ENCODE peak calls at places on chromosomes 5 and 9, in six cellular contexts. One of them, this sample, is unnamed.

GRCh38 chr9:135009051-135009560 is 78.4 kb upstream of the OLFM1 start:
- DNase-seq in GM10248: no peak
- DNase-seq in stomach: no peak
- DNase-seq in WTC11: no peak
- DNase-seq in HFF-Myc: no peak
- DNase-seq in endothelial cell: no peak
- DNase-seq in this sample: no peak

GRCh38 chr9:136206602-136207333 is 1.8 kb upstream of the LHX3 start:
- DNase-seq in endothelial cell: no peak
- DNase-seq in GM10248: no peak
- DNase-seq in WTC11: no peak
- DNase-seq in HFF-Myc: no peak
- DNase-seq in stomach: no peak
- DNase-seq in this sample: no peak

GRCh38 chr9:95363051-95363841 is 45.7 kb upstream of the FANCC start:
- DNase-seq in endothelial cell: no peak
- DNase-seq in GM10248: no peak
- DNase-seq in stomach: no peak
- DNase-seq in HFF-Myc: no peak
- DNase-seq in WTC11: no peak
- DNase-seq in this sample: no peak

GRCh38 chr9:110257097-110257955 is 1.0 kb upstream of the TXN start:
- DNase-seq in WTC11: no peak
- DNase-seq in GM10248: peak
- DNase-seq in stomach: peak
- DNase-seq in endothelial cell: peak
- DNase-seq in HFF-Myc: no peak
- DNase-seq in this sample: no peak

GRCh38 chr9:75448281-75448680 is 360.0 kb downstream of the OSTF1 start:
- DNase-seq in endothelial cell: no peak
- DNase-seq in HFF-Myc: no peak
- DNase-seq in GM10248: no peak
- DNase-seq in WTC11: no peak
- DNase-seq in stomach: no peak
- DNase-seq in this sample: no peak

GRCh38 chr9:132864691-132865090 is 13.4 kb downstream of the AK8 start:
- DNase-seq in GM10248: no peak
- DNase-seq in WTC11: no peak
- DNase-seq in endothelial cell: no peak
- DNase-seq in stomach: no peak
- DNase-seq in HFF-Myc: no peak
- DNase-seq in this sample: no peak

GRCh38 chr5:170552486-170553122 is 48.8 kb downstream of the KCNIP1 start:
- DNase-seq in stomach: peak
- DNase-seq in GM10248: no peak
- DNase-seq in WTC11: peak
- DNase-seq in HFF-Myc: peak
- DNase-seq in endothelial cell: peak
- DNase-seq in this sample: no peak

GRCh38 chr5:158676642-158677489 is 422.9 kb downstream of the EBF1 start:
- DNase-seq in endothelial cell: peak
- DNase-seq in WTC11: peak
- DNase-seq in stomach: no peak
- DNase-seq in GM10248: no peak
- DNase-seq in HFF-Myc: no peak
- DNase-seq in this sample: no peak

GRCh38 chr5:4700082-4700481 is 440.0 kb upstream of the ADAMTS16 start:
- DNase-seq in HFF-Myc: no peak
- DNase-seq in WTC11: peak
- DNase-seq in endothelial cell: peak
- DNase-seq in GM10248: no peak
- DNase-seq in stomach: no peak
- DNase-seq in this sample: no peak

GRCh38 chr9:87701931-87702421 is 23.9 kb upstream of the CTSL start:
- DNase-seq in stomach: no peak
- DNase-seq in HFF-Myc: no peak
- DNase-seq in WTC11: peak
- DNase-seq in GM10248: no peak
- DNase-seq in endothelial cell: no peak
- DNase-seq in this sample: no peak

GRCh38 chr5:65925094-65925600 is 1.2 kb upstream of the ERBIN start:
- DNase-seq in GM10248: peak
- DNase-seq in WTC11: peak
- DNase-seq in HFF-Myc: peak
- DNase-seq in stomach: peak
- DNase-seq in endothelial cell: peak
- DNase-seq in this sample: peak

GRCh38 chr9:83721509-83721908 is 13.8 kb upstream of the UBQLN1 start:
- DNase-seq in stomach: no peak
- DNase-seq in HFF-Myc: no peak
- DNase-seq in WTC11: no peak
- DNase-seq in GM10248: no peak
- DNase-seq in endothelial cell: no peak
- DNase-seq in this sample: no peak

GRCh38 chr5:11931638-11932037 is 27.4 kb upstream of the CTNND2 start:
- DNase-seq in stomach: no peak
- DNase-seq in HFF-Myc: no peak
- DNase-seq in GM10248: no peak
- DNase-seq in endothelial cell: no peak
- DNase-seq in WTC11: no peak
- DNase-seq in this sample: no peak

GRCh38 chr5:53480474-53481353 is at the start of gene FST:
- DNase-seq in endothelial cell: peak
- DNase-seq in stomach: peak
- DNase-seq in WTC11: peak
- DNase-seq in GM10248: peak
- DNase-seq in HFF-Myc: no peak
- DNase-seq in this sample: peak

GRCh38 chr9:127776195-127776918 is 2.1 kb downstream of the SH2D3C start:
- DNase-seq in stomach: no peak
- DNase-seq in endothelial cell: peak
- DNase-seq in GM10248: peak
- DNase-seq in WTC11: peak
- DNase-seq in HFF-Myc: no peak
- DNase-seq in this sample: peak

GRCh38 chr9:77598510-77598909 is 49.6 kb downstream of the GNA14 start:
- DNase-seq in GM10248: no peak
- DNase-seq in HFF-Myc: peak
- DNase-seq in WTC11: no peak
- DNase-seq in endothelial cell: no peak
- DNase-seq in stomach: no peak
- DNase-seq in this sample: no peak

GRCh38 chr5:77138981-77139380 is 51.9 kb upstream of the ZBED3 start:
- DNase-seq in endothelial cell: no peak
- DNase-seq in GM10248: no peak
- DNase-seq in stomach: no peak
- DNase-seq in HFF-Myc: no peak
- DNase-seq in WTC11: no peak
- DNase-seq in this sample: no peak

GRCh38 chr5:104606258-104606829 is 1043.8 kb upstream of the NUDT12 start:
- DNase-seq in HFF-Myc: no peak
- DNase-seq in GM10248: no peak
- DNase-seq in WTC11: no peak
- DNase-seq in stomach: no peak
- DNase-seq in endothelial cell: no peak
- DNase-seq in this sample: no peak

GRCh38 chr9:129751841-129752801 is 721 bp downstream of the PTGES start:
- DNase-seq in GM10248: no peak
- DNase-seq in stomach: peak
- DNase-seq in WTC11: no peak
- DNase-seq in endothelial cell: no peak
- DNase-seq in HFF-Myc: no peak
- DNase-seq in this sample: no peak

GRCh38 chr5:124976086-124976485 is 229.6 kb upstream of the ZNF608 start:
- DNase-seq in GM10248: no peak
- DNase-seq in HFF-Myc: no peak
- DNase-seq in stomach: no peak
- DNase-seq in WTC11: no peak
- DNase-seq in endothelial cell: no peak
- DNase-seq in this sample: no peak

GRCh38 chr5:124979174-124979573 is 232.7 kb upstream of the ZNF608 start:
- DNase-seq in HFF-Myc: no peak
- DNase-seq in stomach: no peak
- DNase-seq in WTC11: peak
- DNase-seq in endothelial cell: no peak
- DNase-seq in GM10248: no peak
- DNase-seq in this sample: no peak

GRCh38 chr5:124972703-124973102 is 226.3 kb upstream of the ZNF608 start:
- DNase-seq in stomach: no peak
- DNase-seq in endothelial cell: no peak
- DNase-seq in HFF-Myc: no peak
- DNase-seq in GM10248: no peak
- DNase-seq in WTC11: peak
- DNase-seq in this sample: no peak

GRCh38 chr5:124973613-124974130 is 227.2 kb upstream of the ZNF608 start:
- DNase-seq in GM10248: no peak
- DNase-seq in stomach: no peak
- DNase-seq in WTC11: no peak
- DNase-seq in HFF-Myc: no peak
- DNase-seq in endothelial cell: no peak
- DNase-seq in this sample: no peak
- TF ChIP-seq CTCF in GM10248: no peak
- TF ChIP-seq CTCF in stomach: no peak
- TF ChIP-seq CTCF in WTC11: no peak
- TF ChIP-seq CTCF in HFF-Myc: no peak
- TF ChIP-seq CTCF in endothelial cell: no peak
- TF ChIP-seq CTCF in this sample: no peak

GRCh38 chr5:115377468-115378217 is 81.2 kb upstream of the CCDC112 start:
- DNase-seq in stomach: no peak
- DNase-seq in WTC11: no peak
- DNase-seq in GM10248: peak
- DNase-seq in HFF-Myc: peak
- DNase-seq in endothelial cell: no peak
- DNase-seq in this sample: peak

GRCh38 chr5:115372121-115372520 is 75.7 kb upstream of the CCDC112 start:
- DNase-seq in endothelial cell: no peak
- DNase-seq in stomach: no peak
- DNase-seq in GM10248: no peak
- DNase-seq in HFF-Myc: no peak
- DNase-seq in WTC11: no peak
- DNase-seq in this sample: no peak

GRCh38 chr5:115378754-115379153 is 82.3 kb upstream of the CCDC112 start:
- DNase-seq in endothelial cell: no peak
- DNase-seq in stomach: no peak
- DNase-seq in HFF-Myc: no peak
- DNase-seq in WTC11: no peak
- DNase-seq in GM10248: no peak
- DNase-seq in this sample: no peak

GRCh38 chr5:115375922-115376321 is 79.5 kb upstream of the CCDC112 start:
- DNase-seq in WTC11: no peak
- DNase-seq in endothelial cell: no peak
- DNase-seq in stomach: no peak
- DNase-seq in GM10248: no peak
- DNase-seq in HFF-Myc: no peak
- DNase-seq in this sample: no peak

GRCh38 chr5:115374057-115374775 is 77.8 kb upstream of the CCDC112 start:
- DNase-seq in GM10248: no peak
- DNase-seq in WTC11: no peak
- DNase-seq in stomach: no peak
- DNase-seq in endothelial cell: no peak
- DNase-seq in HFF-Myc: no peak
- DNase-seq in this sample: no peak
- TF ChIP-seq CTCF in GM10248: peak
- TF ChIP-seq CTCF in WTC11: no peak
- TF ChIP-seq CTCF in stomach: peak
- TF ChIP-seq CTCF in endothelial cell: no peak
- TF ChIP-seq CTCF in HFF-Myc: no peak
- TF ChIP-seq CTCF in this sample: no peak

GRCh38 chr5:138029944-138030343 is 2.9 kb downstream of the FAM13B start:
- DNase-seq in WTC11: no peak
- DNase-seq in stomach: no peak
- DNase-seq in GM10248: no peak
- DNase-seq in endothelial cell: no peak
- DNase-seq in HFF-Myc: no peak
- DNase-seq in this sample: no peak

GRCh38 chr5:138033275-138033808 is 463 bp upstream of the FAM13B start:
- DNase-seq in stomach: no peak
- DNase-seq in endothelial cell: peak
- DNase-seq in GM10248: no peak
- DNase-seq in WTC11: no peak
- DNase-seq in HFF-Myc: no peak
- DNase-seq in this sample: peak

GRCh38 chr5:138032572-138033274 is at the start of gene FAM13B:
- DNase-seq in HFF-Myc: no peak
- DNase-seq in endothelial cell: peak
- DNase-seq in stomach: peak
- DNase-seq in GM10248: peak
- DNase-seq in WTC11: peak
- DNase-seq in this sample: peak

GRCh38 chr5:138033916-138034315 is 1.0 kb upstream of the FAM13B start:
- DNase-seq in WTC11: no peak
- DNase-seq in endothelial cell: no peak
- DNase-seq in stomach: no peak
- DNase-seq in GM10248: no peak
- DNase-seq in HFF-Myc: no peak
- DNase-seq in this sample: no peak

GRCh38 chr5:138032028-138032571 is 779 bp downstream of the FAM13B start:
- DNase-seq in WTC11: peak
- DNase-seq in HFF-Myc: no peak
- DNase-seq in endothelial cell: no peak
- DNase-seq in stomach: peak
- DNase-seq in GM10248: peak
- DNase-seq in this sample: peak
- TF ChIP-seq CTCF in WTC11: no peak
- TF ChIP-seq CTCF in HFF-Myc: no peak
- TF ChIP-seq CTCF in endothelial cell: no peak
- TF ChIP-seq CTCF in stomach: no peak
- TF ChIP-seq CTCF in GM10248: no peak
- TF ChIP-seq CTCF in this sample: no peak

DNA sequence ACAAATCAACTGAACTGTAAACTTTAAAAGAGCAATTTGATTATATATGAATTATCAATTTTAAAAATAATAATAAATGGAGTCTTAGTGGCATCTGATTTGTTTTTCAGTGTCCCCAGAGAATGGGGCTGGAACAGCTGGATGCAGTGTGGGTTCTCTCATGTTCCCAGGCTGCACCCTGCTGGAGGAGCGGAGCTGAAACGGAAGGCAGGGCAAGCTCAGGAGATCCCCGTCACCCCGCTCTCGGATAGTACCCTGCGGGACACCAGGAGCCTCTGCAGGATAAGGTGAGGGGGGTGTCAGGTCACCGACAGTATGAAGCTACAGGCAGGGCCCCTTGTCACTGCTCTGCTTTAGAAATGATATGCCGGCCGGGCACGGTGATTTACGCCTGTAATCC is 57.3 kb downstream of the S1PR3 start:
- DNase-seq in GM10248: no peak
- DNase-seq in stomach: no peak
- DNase-seq in WTC11: peak
- DNase-seq in endothelial cell: no peak
- DNase-seq in HFF-Myc: no peak
- DNase-seq in this sample: no peak
- TF ChIP-seq CTCF in GM10248: no peak
- TF ChIP-seq CTCF in stomach: no peak
- TF ChIP-seq CTCF in WTC11: no peak
- TF ChIP-seq CTCF in endothelial cell: no peak
- TF ChIP-seq CTCF in HFF-Myc: no peak
- TF ChIP-seq CTCF in this sample: no peak

This sample was measured in GM13977.